ENCODE peak calls at places on chromosomes 2 and 18, in eight cellular contexts. Y is esophagus muscularis mucosa, Z is pancreas, Q is transverse colon, L is spleen, C is endodermal cell, W is neuronal stem cell, P is lower lobe of right lung. G is an unnamed sample.

GRCh38 chr2:205892141-205893064 is 193.6 kb downstream of the INO80D start:
- DNase-seq in Y (no peak), Z (peak; percentile 51), Q (peak; percentile 39), L (no peak), C (no peak), W (peak; percentile 42), P (peak; percentile 55), G (no peak)

GRCh38 chr2:204452464-204453023 is 92.7 kb upstream of the PARD3B start:
- DNase-seq in Y (no peak), Z (peak; percentile 21), Q (peak; percentile 44), L (no peak), C (peak; percentile 54), W (peak; percentile 77), P (no peak), G (peak; percentile 16)

GRCh38 chr2:170313636-170314348 is 135.8 kb downstream of the MYO3B start:
- DNase-seq in Y (no peak), Z (no peak), Q (no peak), L (no peak), C (no peak), W (no peak), P (no peak), G (no peak)

GRCh38 chr2:71566271-71566858 is 113.0 kb downstream of the DYSF start:
- DNase-seq in Y (no peak), Z (no peak), Q (no peak), L (no peak), C (no peak), W (no peak), P (no peak), G (no peak)

GRCh38 chr18:67854340-67854739 is 337.8 kb upstream of the DSEL start:
- DNase-seq in Y (no peak), Z (no peak), Q (no peak), L (no peak), C (no peak), W (no peak), P (no peak), G (no peak)

GRCh38 chr2:61091485-61091884 is 25.8 kb downstream of the SANBR start:
- DNase-seq in Y (no peak), Z (no peak), Q (no peak), L (no peak), C (no peak), W (no peak), P (no peak), G (no peak)

GRCh38 chr2:233449071-233449901 is 95.0 kb downstream of the DGKD start:
- DNase-seq in Y (no peak), Z (peak; percentile 33), Q (peak; percentile 32), L (peak; percentile 75), C (peak; percentile 93), W (peak; percentile 47), P (peak; percentile 48), G (peak; percentile 41)

GRCh38 chr18:58447342-58448190 is 181.3 kb downstream of the ALPK2 start:
- DNase-seq in Y (no peak), Z (no peak), Q (no peak), L (no peak), C (peak; percentile 57), W (peak; percentile 27), P (no peak), G (no peak)

GRCh38 chr2:226994775-226995174 is 158.9 kb downstream of the RHBDD1 start:
- DNase-seq in Y (no peak), Z (no peak), Q (no peak), L (no peak), C (no peak), W (no peak), P (no peak), G (no peak)

GRCh38 chr2:64259301-64259700 is 115.1 kb upstream of the PELI1 start:
- DNase-seq in Y (no peak), Z (no peak), Q (no peak), L (no peak), C (no peak), W (no peak), P (no peak), G (no peak)

GRCh38 chr2:130755234-130756040 is at the start of gene AMER3:
- DNase-seq in Y (peak; percentile 79), Z (peak; percentile 36), Q (no peak), L (peak; percentile 69), C (peak; percentile 91), W (peak; percentile 39), P (no peak), G (no peak)

GRCh38 chr2:232888099-232888836 is 18.2 kb downstream of the SNORC start:
- DNase-seq in Y (no peak), Z (no peak), Q (no peak), L (peak; percentile 51), C (peak; percentile 40), W (no peak), P (no peak), G (no peak)

GRCh38 chr2:176132397-176133086 is 3.0 kb downstream of the HOXD8 start:
- DNase-seq in Y (no peak), Z (no peak), Q (no peak), L (no peak), C (peak; percentile 53), W (no peak), P (no peak), G (no peak)

GRCh38 chr18:8639762-8640161 is 30.5 kb downstream of the RAB12 start:
- DNase-seq in Y (no peak), Z (no peak), Q (no peak), L (no peak), C (no peak), W (no peak), P (no peak), G (no peak)

GRCh38 chr2:161316686-161317085 is 8.5 kb downstream of the PSMD14 start:
- DNase-seq in Y (no peak), Z (no peak), Q (no peak), L (no peak), C (no peak), W (no peak), P (no peak), G (no peak)

GRCh38 chr2:191927319-191927867 is 80.5 kb upstream of the CAVIN2 start:
- DNase-seq in Y (no peak), Z (peak; percentile 74), Q (peak; percentile 56), L (no peak), C (peak; percentile 43), W (no peak), P (peak; percentile 58), G (no peak)

GRCh38 chr2:175880-176800 is 87.7 kb downstream of the SH3YL1 start:
- DNase-seq in Y (peak; percentile 87), Z (no peak), Q (no peak), L (no peak), C (no peak), W (no peak), P (no peak), G (no peak)

GRCh38 chr2:43399515-43400245 is 173.3 kb upstream of the ZFP36L2 start:
- DNase-seq in Y (no peak), Z (no peak), Q (no peak), L (no peak), C (no peak), W (no peak), P (no peak), G (no peak)

DNA sequence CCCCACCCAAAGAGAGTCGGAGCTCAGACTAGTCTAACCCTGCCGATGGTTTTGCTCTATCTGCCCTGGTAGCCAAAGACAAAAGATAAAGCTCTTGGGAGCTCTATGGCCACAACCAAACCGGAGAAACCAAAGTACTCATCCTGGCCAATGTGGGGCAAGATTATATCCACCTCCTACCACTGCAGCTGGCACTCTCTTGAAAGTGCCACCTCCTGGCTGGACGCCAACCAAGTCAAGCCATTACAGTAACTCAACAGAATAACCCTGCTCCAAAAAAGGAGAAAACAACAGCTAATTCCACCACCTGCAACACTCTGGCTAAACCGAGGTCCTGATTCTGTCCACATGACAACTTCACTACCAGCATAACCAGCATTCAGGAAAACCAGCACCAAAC is 57.6 kb downstream of the SESTD1 start:
- DNase-seq in Y (no peak), Z (no peak), Q (no peak), L (no peak), C (no peak), W (no peak), P (no peak), G (no peak)
- H3K9me3 ChIP-seq in Y (no peaks in the 10 kb centered on the region), Z (no peaks in the 10 kb centered on the region), Q (peaks cover 6% of the 10 kb centered on the region), L (peaks cover 78% of the 10 kb centered on the region), C (peaks cover 68% of the 10 kb centered on the region), W (peaks cover 13% of the 10 kb centered on the region), P (peaks cover 34% of the 10 kb centered on the region), G (peaks cover 3% of the 10 kb centered on the region)

GRCh38 chr2:112840068-112840445 is 3.5 kb upstream of the IL1B start:
- DNase-seq in Y (no peak), Z (no peak), Q (no peak), L (no peak), C (no peak), W (no peak), P (no peak), G (no peak)

GRCh38 chr2:112836695-112837117 is at the start of gene IL1B:
- DNase-seq in Y (no peak), Z (no peak), Q (no peak), L (no peak), C (no peak), W (no peak), P (no peak), G (no peak)

GRCh38 chr2:112841399-112842044 is 4.9 kb upstream of the IL1B start:
- DNase-seq in Y (no peak), Z (no peak), Q (no peak), L (no peak), C (no peak), W (no peak), P (no peak), G (no peak)

GRCh38 chr2:112835553-112836535 is 735 bp downstream of the IL1B start:
- DNase-seq in Y (no peak), Z (peak; percentile 21), Q (no peak), L (no peak), C (peak; percentile 30), W (no peak), P (no peak), G (no peak)

DNA sequence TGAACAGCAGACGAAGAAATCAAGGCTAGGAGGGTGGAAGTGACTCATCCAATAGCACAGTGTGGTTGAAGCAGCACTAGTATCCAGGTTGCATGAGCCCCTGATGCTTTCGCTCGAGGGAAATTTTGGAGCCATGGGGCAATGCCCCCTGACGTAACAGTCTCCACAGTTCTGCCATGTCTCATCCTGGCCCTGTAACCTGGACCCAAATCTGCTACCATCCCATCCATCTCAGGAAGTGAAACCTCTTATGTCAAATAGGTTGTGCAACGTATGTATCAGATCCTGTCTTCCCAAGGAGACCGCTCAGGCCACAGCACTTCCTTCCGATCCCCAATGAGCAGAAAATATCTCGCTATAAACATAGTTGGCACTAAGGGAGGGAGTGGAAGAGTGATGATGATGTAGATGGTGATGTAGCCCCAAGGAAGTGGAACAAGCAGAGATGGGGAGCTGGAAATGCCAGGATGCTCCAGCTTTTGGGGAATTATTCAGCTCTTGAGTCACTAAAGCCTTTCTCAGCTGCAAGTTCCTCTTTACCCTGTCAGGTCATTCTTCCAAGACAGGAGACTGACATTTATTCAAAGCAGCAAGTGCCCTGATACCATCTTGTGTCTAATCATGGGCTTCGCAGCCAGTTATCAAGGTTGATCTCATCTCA is 3.0 kb upstream of the IL1B start:
- DNase-seq in Y (peak; percentile 89), Z (no peak), Q (no peak), L (no peak), C (peak; percentile 19), W (no peak), P (peak; percentile 53), G (no peak)
- H3K4me1 ChIP-seq in Y (no peaks in the 10 kb centered on the region), Z (peaks cover 2% of the 10 kb centered on the region), Q (peaks cover 12% of the 10 kb centered on the region), L (peaks cover 8% of the 10 kb centered on the region), C (no peaks in the 10 kb centered on the region), W (no peaks in the 10 kb centered on the region), P (peaks cover 10% of the 10 kb centered on the region), G (no peaks in the 10 kb centered on the region)

GRCh38 chr2:86172610-86173009 is 22.7 kb downstream of the IMMT start:
- DNase-seq in Y (no peak), Z (no peak), Q (no peak), L (no peak), C (peak; percentile 56), W (no peak), P (no peak), G (no peak)
- H3K36me3 ChIP-seq in Y (peaks cover 82% of the 10 kb centered on the region), Z (no peaks in the 10 kb centered on the region), Q (no peaks in the 10 kb centered on the region), L (peaks cover 51% of the 10 kb centered on the region), C (peaks cover 75% of the 10 kb centered on the region), W (peaks cover 97% of the 10 kb centered on the region), P (peaks cover 91% of the 10 kb centered on the region), G (peaks cover 4% of the 10 kb centered on the region)

GRCh38 chr2:2889646-2890045 is 488.0 kb downstream of the EIPR1 start:
- DNase-seq in Y (no peak), Z (no peak), Q (no peak), L (peak; percentile 58), C (peak; percentile 30), W (no peak), P (no peak), G (no peak)
- H3K9me3 ChIP-seq in Y (no peaks in the 10 kb centered on the region), Z (no peaks in the 10 kb centered on the region), Q (no peaks in the 10 kb centered on the region), L (no peaks in the 10 kb centered on the region), C (no peaks in the 10 kb centered on the region), W (no peaks in the 10 kb centered on the region), P (no peaks in the 10 kb centered on the region), G (no peaks in the 10 kb centered on the region)